ENCODE peak calls at places on chromosome 22, in eight cellular contexts. V, K, B, E, I, Q, J and S are unnamed samples.
A peak's percentile ranks its signal among the peaks of the same experiment; 100 is the strongest.

GRCh38 chr22:20940178-20940790 is 23.1 kb downstream of the CRKL start:
- DNase-seq in B (no peak), Q (no peak), J (no peak), K (no peak), I (no peak), V (no peak), E (no peak), S (no peak)

GRCh38 chr22:44541671-44542319 is 43.8 kb upstream of the RTL6 start:
- DNase-seq in V (no peak), E (peak; percentile 14), K (no peak), J (no peak), I (no peak), Q (no peak), B (no peak), S (no peak)

GRCh38 chr22:33599596-33599995 is 320.7 kb downstream of the LARGE1 start:
- DNase-seq in I (no peak), K (no peak), J (no peak), E (no peak), B (no peak), V (no peak), Q (no peak), S (no peak)

GRCh38 chr22:19059481-19060278 is 62.5 kb downstream of the DGCR2 start:
- DNase-seq in K (peak; percentile 14), I (no peak), V (no peak), Q (no peak), J (peak; percentile 47), B (no peak), E (no peak), S (no peak)

GRCh38 chr22:35150163-35151107 is 84.5 kb downstream of the ISX start:
- DNase-seq in B (peak; percentile 73), J (peak; percentile 79), V (peak; percentile 58), E (peak; percentile 59), I (peak; percentile 42), K (peak; percentile 52), Q (peak; percentile 13), S (peak; percentile 55)

GRCh38 chr22:21707677-21708076 is 27.9 kb downstream of the YPEL1 start:
- DNase-seq in B (no peak), K (no peak), E (no peak), I (peak; percentile 19), V (no peak), Q (no peak), J (no peak), S (no peak)

GRCh38 chr22:23786752-23787599 is at the start of gene SMARCB1:
- DNase-seq in J (peak; percentile 96), Q (peak; percentile 85), I (peak; percentile 91), K (peak; percentile 93), V (no peak), B (peak; percentile 92), E (peak; percentile 86), S (peak; percentile 89)

GRCh38 chr22:23609983-23610781 is 21.9 kb downstream of the DRICH1 start:
- DNase-seq in I (no peak), Q (no peak), B (no peak), V (no peak), J (no peak), K (no peak), E (no peak), S (no peak)

GRCh38 chr22:23901600-23901999 is 7.4 kb downstream of the MIF start:
- DNase-seq in K (no peak), I (no peak), B (no peak), E (no peak), J (no peak), Q (no peak), V (no peak), S (no peak)

GRCh38 chr22:17235149-17235655 is 16.0 kb upstream of the ADA2 start:
- DNase-seq in Q (no peak), J (peak; percentile 20), V (peak; percentile 91), B (no peak), I (no peak), E (no peak), K (no peak), S (no peak)

GRCh38 chr22:20980938-20981722 is 967 bp upstream of the LZTR1 start:
- DNase-seq in K (no peak), Q (no peak), E (no peak), I (no peak), J (no peak), V (no peak), B (no peak), S (no peak)

GRCh38 chr22:40525250-40525884 is 111.2 kb downstream of the MRTFA start:
- DNase-seq in I (peak; percentile 46), E (no peak), J (peak; percentile 85), B (peak; percentile 51), Q (no peak), V (no peak), K (peak; percentile 43), S (peak; percentile 81)

GRCh38 chr22:36257308-36257707 is 4.4 kb downstream of the APOL1 start:
- DNase-seq in V (no peak), I (no peak), J (no peak), Q (no peak), K (no peak), B (no peak), E (peak; percentile 37), S (no peak)

GRCh38 chr22:36253523-36254490 is 874 bp downstream of the APOL1 start:
- DNase-seq in K (peak; percentile 46), E (peak; percentile 39), J (no peak), V (no peak), I (no peak), B (peak; percentile 58), Q (no peak), S (peak; percentile 49)

GRCh38 chr22:36258750-36259619 is 6.1 kb downstream of the APOL1 start:
- DNase-seq in V (no peak), Q (no peak), B (peak; percentile 47), I (peak; percentile 64), E (peak; percentile 54), J (no peak), K (no peak), S (no peak)

GRCh38 chr22:36256474-36256873 is 3.5 kb downstream of the APOL1 start:
- DNase-seq in E (no peak), V (no peak), Q (no peak), J (no peak), K (no peak), I (peak; percentile 55), B (no peak), S (no peak)

GRCh38 chr22:36257948-36258674 is 5.2 kb downstream of the APOL1 start:
- DNase-seq in Q (no peak), B (no peak), V (no peak), E (no peak), K (no peak), J (no peak), I (no peak), S (no peak)
- H3K27ac ChIP-seq in Q (no peak overlapping the region), B (peak overlapping the region; percentile 62), V (peak overlapping the region; percentile 47), E (peak overlapping the region; percentile 76), K (no peak overlapping the region), J (peak overlapping the region; percentile 49), I (no peak overlapping the region), S (no peak overlapping the region)

GRCh38 chr22:47631571-47632102 is 869.2 kb downstream of the TBC1D22A start:
- DNase-seq in V (no peak), Q (no peak), I (no peak), J (no peak), E (no peak), K (no peak), B (no peak), S (no peak)
- TF ChIP-seq POLR2A in V (no peak), Q (no peak), I (no peak), J (no peak), E (no peak), K (no peak), B (no peak), S (no peak)

DNA sequence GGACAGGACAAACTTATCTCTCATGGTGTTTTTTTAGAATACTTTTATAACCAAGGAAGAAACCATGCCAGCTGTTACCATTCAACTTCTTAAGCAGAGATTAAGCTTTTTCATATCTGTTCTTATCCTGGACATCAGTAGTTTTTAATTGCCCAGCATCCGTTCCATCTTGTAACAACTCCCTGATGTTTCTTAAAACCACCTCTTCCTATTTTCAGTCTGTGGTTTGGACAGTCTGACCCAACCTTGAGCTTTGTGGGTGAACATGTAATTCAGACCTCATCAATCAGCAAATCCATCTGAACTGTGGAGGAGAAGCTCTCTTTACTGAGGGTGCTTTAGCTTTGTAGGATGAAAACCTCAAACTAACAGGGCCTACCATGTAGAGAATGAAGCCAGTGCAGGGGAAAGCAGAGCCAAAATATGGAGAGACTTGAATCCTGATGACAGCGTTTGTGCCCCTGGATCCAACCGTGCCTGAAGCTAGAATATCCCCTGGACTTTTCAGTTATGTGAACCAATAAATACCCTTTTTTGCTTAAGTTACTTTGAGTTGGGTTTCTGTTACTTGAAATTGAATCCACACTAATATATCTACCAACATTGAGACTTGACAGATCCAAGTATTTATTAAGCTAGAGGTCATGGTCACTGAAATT is 9.4 kb downstream of the TUG1 start:
- DNase-seq in K (no peak), I (no peak), J (no peak), Q (no peak), B (no peak), E (no peak), V (no peak), S (no peak)
- H3K27ac ChIP-seq in K (no peak overlapping the region), I (no peak overlapping the region), J (no peak overlapping the region), Q (no peak overlapping the region), B (no peak overlapping the region), E (no peak overlapping the region), V (no peak overlapping the region), S (no peak overlapping the region)

GRCh38 chr22:38742176-38742942 is 13.4 kb downstream of the SUN2 start:
- DNase-seq in V (no peak), K (no peak), I (no peak), E (no peak), Q (no peak), J (no peak), B (no peak), S (no peak)
- TF ChIP-seq POLR2A in V (no peak), K (no peak), I (no peak), E (no peak), Q (no peak), J (no peak), B (no peak), S (no peak)

DNA sequence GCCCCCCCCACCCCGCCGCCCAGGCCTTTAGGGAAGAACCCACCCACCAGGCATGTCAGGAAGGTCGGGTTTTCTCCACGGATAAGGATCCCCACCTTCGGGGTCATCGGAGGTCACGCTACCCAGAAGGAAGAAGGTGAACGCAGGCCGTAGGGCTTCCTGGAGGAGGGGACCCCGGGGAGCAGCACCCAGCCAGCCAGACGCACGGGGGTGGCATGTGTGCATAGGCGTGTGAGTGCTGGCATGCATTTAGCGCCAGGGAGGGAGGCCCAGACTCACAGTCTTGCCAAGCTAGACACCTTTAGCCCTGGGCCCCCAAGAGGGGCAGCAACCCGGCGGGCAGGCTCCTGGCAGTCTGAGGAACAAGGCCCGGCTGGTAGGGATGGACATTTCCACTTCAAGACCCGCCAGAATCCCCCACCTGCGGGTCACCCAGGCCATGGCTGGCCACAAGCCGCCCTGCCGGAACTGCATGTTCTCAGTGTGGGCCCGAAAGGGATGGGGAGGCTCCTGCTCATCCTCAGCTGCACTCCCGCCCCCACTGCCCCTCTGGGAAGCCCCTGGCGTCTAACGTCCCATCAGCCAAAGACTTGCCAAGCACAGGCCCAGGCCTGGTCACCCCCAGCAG is 16.7 kb upstream of the PIM3 start:
- DNase-seq in E (no peak), K (no peak), J (no peak), B (no peak), V (no peak), Q (no peak), I (no peak), S (no peak)
- H3K27ac ChIP-seq in E (peak overlapping the region; percentile 17), K (no peak overlapping the region), J (peak overlapping the region; percentile 51), B (peak overlapping the region; percentile 36), V (no peak overlapping the region), Q (peak overlapping the region; percentile 97), I (no peak overlapping the region), S (no peak overlapping the region)